ENCODE peak calls at places on chromosome 11, in six cellular contexts. One of them, this sample, is unnamed.
A peak's percentile ranks its signal among the peaks of the same experiment; 100 is the strongest.

GRCh38 chr11:95917188-95918036 is 6.5 kb downstream of the MTMR2 start:
- DNase-seq in GM12878: no peak
- DNase-seq in fibroblast of lung: peak; percentile 63
- DNase-seq in OCI-LY7: no peak
- DNase-seq in IMR-90: peak; percentile 30
- DNase-seq in thoracic aorta: no peak
- DNase-seq in this sample: no peak

GRCh38 chr11:86803641-86804040 is 3.3 kb downstream of the PRSS23 start:
- DNase-seq in GM12878: no peak
- DNase-seq in fibroblast of lung: no peak
- DNase-seq in OCI-LY7: no peak
- DNase-seq in IMR-90: no peak
- DNase-seq in thoracic aorta: no peak
- DNase-seq in this sample: no peak

GRCh38 chr11:7538466-7539454 is 25.0 kb downstream of the PPFIBP2 start:
- DNase-seq in GM12878: no peak
- DNase-seq in fibroblast of lung: no peak
- DNase-seq in OCI-LY7: no peak
- DNase-seq in IMR-90: no peak
- DNase-seq in thoracic aorta: no peak
- DNase-seq in this sample: no peak

GRCh38 chr11:48052183-48053040 is 72.1 kb downstream of the PTPRJ start:
- DNase-seq in GM12878: no peak
- DNase-seq in fibroblast of lung: peak; percentile 89
- DNase-seq in OCI-LY7: peak; percentile 47
- DNase-seq in IMR-90: peak; percentile 85
- DNase-seq in thoracic aorta: no peak
- DNase-seq in this sample: peak; percentile 90

GRCh38 chr11:67564230-67564629 is 19.4 kb upstream of the GSTP1 start:
- DNase-seq in GM12878: no peak
- DNase-seq in fibroblast of lung: peak; percentile 52
- DNase-seq in OCI-LY7: no peak
- DNase-seq in IMR-90: no peak
- DNase-seq in thoracic aorta: no peak
- DNase-seq in this sample: no peak

GRCh38 chr11:94067010-94067409 is 45.9 kb downstream of the HEPHL1 start:
- DNase-seq in GM12878: no peak
- DNase-seq in fibroblast of lung: peak; percentile 20
- DNase-seq in OCI-LY7: no peak
- DNase-seq in IMR-90: no peak
- DNase-seq in thoracic aorta: no peak
- DNase-seq in this sample: no peak

GRCh38 chr11:57597461-57597892 is at the start of gene SERPING1:
- DNase-seq in GM12878: no peak
- DNase-seq in fibroblast of lung: no peak
- DNase-seq in OCI-LY7: no peak
- DNase-seq in IMR-90: no peak
- DNase-seq in thoracic aorta: peak; percentile 58
- DNase-seq in this sample: no peak

GRCh38 chr11:86916330-86916729 is 38.9 kb downstream of the FZD4 start:
- DNase-seq in GM12878: no peak
- DNase-seq in fibroblast of lung: peak; percentile 92
- DNase-seq in OCI-LY7: no peak
- DNase-seq in IMR-90: peak; percentile 76
- DNase-seq in thoracic aorta: no peak
- DNase-seq in this sample: peak; percentile 84

GRCh38 chr11:129386795-129387390 is 11.2 kb downstream of the BARX2 start:
- DNase-seq in GM12878: no peak
- DNase-seq in fibroblast of lung: no peak
- DNase-seq in OCI-LY7: no peak
- DNase-seq in IMR-90: no peak
- DNase-seq in thoracic aorta: no peak
- DNase-seq in this sample: no peak

GRCh38 chr11:7060828-7061227 is 28.0 kb upstream of the RBMXL2 start:
- DNase-seq in GM12878: no peak
- DNase-seq in fibroblast of lung: peak; percentile 44
- DNase-seq in OCI-LY7: no peak
- DNase-seq in IMR-90: peak; percentile 58
- DNase-seq in thoracic aorta: no peak
- DNase-seq in this sample: no peak

GRCh38 chr11:130612291-130612802 is 163.9 kb downstream of the ADAMTS15 start:
- DNase-seq in GM12878: no peak
- DNase-seq in fibroblast of lung: peak; percentile 83
- DNase-seq in OCI-LY7: no peak
- DNase-seq in IMR-90: peak; percentile 73
- DNase-seq in thoracic aorta: no peak
- DNase-seq in this sample: no peak

GRCh38 chr11:5808500-5809121 is at the start of gene OR52N2:
- DNase-seq in GM12878: peak; percentile 53
- DNase-seq in fibroblast of lung: peak; percentile 48
- DNase-seq in OCI-LY7: peak; percentile 74
- DNase-seq in IMR-90: peak; percentile 65
- DNase-seq in thoracic aorta: no peak
- DNase-seq in this sample: peak; percentile 53

GRCh38 chr11:75722669-75723042 is 5.0 kb downstream of the MOGAT2 start:
- DNase-seq in GM12878: no peak
- DNase-seq in fibroblast of lung: no peak
- DNase-seq in OCI-LY7: no peak
- DNase-seq in IMR-90: no peak
- DNase-seq in thoracic aorta: no peak
- DNase-seq in this sample: no peak

GRCh38 chr11:85947431-85948272 is 92.5 kb downstream of the CCDC83 start:
- DNase-seq in GM12878: no peak
- DNase-seq in fibroblast of lung: peak; percentile 80
- DNase-seq in OCI-LY7: no peak
- DNase-seq in IMR-90: peak; percentile 93
- DNase-seq in thoracic aorta: no peak
- DNase-seq in this sample: peak; percentile 60

GRCh38 chr11:37449146-37449545 is 851.1 kb upstream of the RAG2 start:
- DNase-seq in GM12878: no peak
- DNase-seq in fibroblast of lung: peak; percentile 49
- DNase-seq in OCI-LY7: no peak
- DNase-seq in IMR-90: peak; percentile 68
- DNase-seq in thoracic aorta: no peak
- DNase-seq in this sample: peak; percentile 2

GRCh38 chr11:134124660-134125451 is 56.0 kb downstream of the JAM3 start:
- DNase-seq in GM12878: no peak
- DNase-seq in fibroblast of lung: peak; percentile 71
- DNase-seq in OCI-LY7: no peak
- DNase-seq in IMR-90: peak; percentile 66
- DNase-seq in thoracic aorta: no peak
- DNase-seq in this sample: no peak

GRCh38 chr11:126105022-126105747 is 42.5 kb upstream of the CDON start:
- DNase-seq in GM12878: no peak
- DNase-seq in fibroblast of lung: no peak
- DNase-seq in OCI-LY7: no peak
- DNase-seq in IMR-90: no peak
- DNase-seq in thoracic aorta: no peak
- DNase-seq in this sample: no peak

GRCh38 chr11:74683279-74683871 is 47.9 kb downstream of the CHRDL2 start:
- DNase-seq in GM12878: no peak
- DNase-seq in fibroblast of lung: no peak
- DNase-seq in OCI-LY7: no peak
- DNase-seq in IMR-90: no peak
- DNase-seq in thoracic aorta: no peak
- DNase-seq in this sample: no peak

GRCh38 chr11:72395993-72396392 is 38.3 kb downstream of the CLPB start:
- DNase-seq in GM12878: no peak
- DNase-seq in fibroblast of lung: no peak
- DNase-seq in OCI-LY7: no peak
- DNase-seq in IMR-90: no peak
- DNase-seq in thoracic aorta: no peak
- DNase-seq in this sample: no peak

GRCh38 chr11:130413383-130414106 is 14.9 kb downstream of the ADAMTS8 start:
- DNase-seq in GM12878: no peak
- DNase-seq in fibroblast of lung: peak; percentile 94
- DNase-seq in OCI-LY7: no peak
- DNase-seq in IMR-90: peak; percentile 95
- DNase-seq in thoracic aorta: no peak
- DNase-seq in this sample: peak; percentile 65

GRCh38 chr11:14339356-14339755 is 19.6 kb downstream of the RRAS2 start:
- DNase-seq in GM12878: no peak
- DNase-seq in fibroblast of lung: no peak
- DNase-seq in OCI-LY7: no peak
- DNase-seq in IMR-90: no peak
- DNase-seq in thoracic aorta: no peak
- DNase-seq in this sample: no peak

GRCh38 chr11:15473954-15474837 is 359.5 kb downstream of the INSC start:
- DNase-seq in GM12878: no peak
- DNase-seq in fibroblast of lung: no peak
- DNase-seq in OCI-LY7: no peak
- DNase-seq in IMR-90: no peak
- DNase-seq in thoracic aorta: no peak
- DNase-seq in this sample: no peak

GRCh38 chr11:126109941-126110731 is 47.5 kb upstream of the CDON start:
- DNase-seq in GM12878: no peak
- DNase-seq in fibroblast of lung: peak; percentile 83
- DNase-seq in OCI-LY7: no peak
- DNase-seq in IMR-90: peak; percentile 63
- DNase-seq in thoracic aorta: peak; percentile 47
- DNase-seq in this sample: no peak

GRCh38 chr11:90135016-90135415 is 553 bp downstream of the NAALAD2 start:
- DNase-seq in GM12878: no peak
- DNase-seq in fibroblast of lung: no peak
- DNase-seq in OCI-LY7: no peak
- DNase-seq in IMR-90: no peak
- DNase-seq in thoracic aorta: no peak
- DNase-seq in this sample: peak; percentile 0

GRCh38 chr11:75151346-75152047 is 590 bp downstream of the SLCO2B1 start:
- DNase-seq in GM12878: no peak
- DNase-seq in fibroblast of lung: no peak
- DNase-seq in OCI-LY7: no peak
- DNase-seq in IMR-90: no peak
- DNase-seq in thoracic aorta: no peak
- DNase-seq in this sample: no peak

GRCh38 chr11:67670316-67671210 is 3.9 kb downstream of the ALDH3B2 start:
- DNase-seq in GM12878: no peak
- DNase-seq in fibroblast of lung: no peak
- DNase-seq in OCI-LY7: no peak
- DNase-seq in IMR-90: no peak
- DNase-seq in thoracic aorta: no peak
- DNase-seq in this sample: no peak

GRCh38 chr11:14713518-14714244 is 70.1 kb downstream of the PDE3B start:
- DNase-seq in GM12878: no peak
- DNase-seq in fibroblast of lung: no peak
- DNase-seq in OCI-LY7: no peak
- DNase-seq in IMR-90: no peak
- DNase-seq in thoracic aorta: no peak
- DNase-seq in this sample: no peak

GRCh38 chr11:130897262-130898182 is 18.8 kb downstream of the SNX19 start:
- DNase-seq in GM12878: no peak
- DNase-seq in fibroblast of lung: peak; percentile 99
- DNase-seq in OCI-LY7: no peak
- DNase-seq in IMR-90: peak; percentile 99
- DNase-seq in thoracic aorta: peak; percentile 92
- DNase-seq in this sample: peak; percentile 84

GRCh38 chr11:87423161-87423560 is 385.4 kb downstream of the TMEM135 start:
- DNase-seq in GM12878: no peak
- DNase-seq in fibroblast of lung: no peak
- DNase-seq in OCI-LY7: no peak
- DNase-seq in IMR-90: no peak
- DNase-seq in thoracic aorta: no peak
- DNase-seq in this sample: no peak

GRCh38 chr11:122102426-122102825 is 13.6 kb downstream of the BLID start:
- DNase-seq in GM12878: no peak
- DNase-seq in fibroblast of lung: peak; percentile 63
- DNase-seq in OCI-LY7: no peak
- DNase-seq in IMR-90: peak; percentile 54
- DNase-seq in thoracic aorta: no peak
- DNase-seq in this sample: no peak

GRCh38 chr11:71209656-71210055 is 42.7 kb downstream of the SHANK2 start:
- DNase-seq in GM12878: no peak
- DNase-seq in fibroblast of lung: no peak
- DNase-seq in OCI-LY7: no peak
- DNase-seq in IMR-90: no peak
- DNase-seq in thoracic aorta: no peak
- DNase-seq in this sample: no peak

GRCh38 chr11:78646564-78647185 is 72.0 kb upstream of the NARS2 start:
- DNase-seq in GM12878: no peak
- DNase-seq in fibroblast of lung: peak; percentile 31
- DNase-seq in OCI-LY7: peak; percentile 70
- DNase-seq in IMR-90: peak; percentile 49
- DNase-seq in thoracic aorta: no peak
- DNase-seq in this sample: no peak

GRCh38 chr11:111829185-111829968 is 42.0 kb downstream of the ALG9 start:
- DNase-seq in GM12878: peak; percentile 19
- DNase-seq in fibroblast of lung: no peak
- DNase-seq in OCI-LY7: no peak
- DNase-seq in IMR-90: no peak
- DNase-seq in thoracic aorta: no peak
- DNase-seq in this sample: no peak

GRCh38 chr11:80371931-80372330 is 931.1 kb upstream of the TENM4 start:
- DNase-seq in GM12878: no peak
- DNase-seq in fibroblast of lung: no peak
- DNase-seq in OCI-LY7: no peak
- DNase-seq in IMR-90: no peak
- DNase-seq in thoracic aorta: no peak
- DNase-seq in this sample: no peak

GRCh38 chr11:45834298-45834756 is 12.9 kb upstream of the CRY2 start:
- DNase-seq in GM12878: no peak
- DNase-seq in fibroblast of lung: no peak
- DNase-seq in OCI-LY7: no peak
- DNase-seq in IMR-90: no peak
- DNase-seq in thoracic aorta: no peak
- DNase-seq in this sample: no peak

GRCh38 chr11:65915101-65915820 is 3.6 kb downstream of the C11orf68 start:
- DNase-seq in GM12878: no peak
- DNase-seq in fibroblast of lung: no peak
- DNase-seq in OCI-LY7: no peak
- DNase-seq in IMR-90: no peak
- DNase-seq in thoracic aorta: no peak
- DNase-seq in this sample: no peak
- H3K4me1 ChIP-seq in GM12878: peaks cover 36% of the 10 kb centered on the region
- H3K4me1 ChIP-seq in fibroblast of lung: peaks cover 59% of the 10 kb centered on the region
- H3K4me1 ChIP-seq in OCI-LY7: peaks cover 15% of the 10 kb centered on the region
- H3K4me1 ChIP-seq in IMR-90: peaks cover 55% of the 10 kb centered on the region
- H3K4me1 ChIP-seq in thoracic aorta: peaks cover 58% of the 10 kb centered on the region
- H3K4me1 ChIP-seq in this sample: peaks cover 89% of the 10 kb centered on the region

GRCh38 chr11:9470765-9471164 is 10.0 kb downstream of the ZNF143 start:
- DNase-seq in GM12878: no peak
- DNase-seq in fibroblast of lung: no peak
- DNase-seq in OCI-LY7: no peak
- DNase-seq in IMR-90: no peak
- DNase-seq in thoracic aorta: no peak
- DNase-seq in this sample: no peak
- H3K36me3 ChIP-seq in GM12878: peaks cover 1% of the 10 kb centered on the region
- H3K36me3 ChIP-seq in fibroblast of lung: no peaks in the 10 kb centered on the region
- H3K36me3 ChIP-seq in OCI-LY7: peaks cover 40% of the 10 kb centered on the region
- H3K36me3 ChIP-seq in IMR-90: peaks cover 18% of the 10 kb centered on the region
- H3K36me3 ChIP-seq in thoracic aorta: peaks cover 19% of the 10 kb centered on the region
- H3K36me3 ChIP-seq in this sample: peaks cover 5% of the 10 kb centered on the region

GRCh38 chr11:120012245-120012644 is 125.7 kb downstream of the TRIM29 start:
- DNase-seq in GM12878: no peak
- DNase-seq in fibroblast of lung: no peak
- DNase-seq in OCI-LY7: no peak
- DNase-seq in IMR-90: no peak
- DNase-seq in thoracic aorta: no peak
- DNase-seq in this sample: no peak
- H3K27ac ChIP-seq in GM12878: no peak overlapping the region
- H3K27ac ChIP-seq in fibroblast of lung: no peak overlapping the region
- H3K27ac ChIP-seq in OCI-LY7: no peak overlapping the region
- H3K27ac ChIP-seq in IMR-90: no peak overlapping the region
- H3K27ac ChIP-seq in thoracic aorta: no peak overlapping the region
- H3K27ac ChIP-seq in this sample: no peak overlapping the region

GRCh38 chr11:63564785-63565350 is 1.7 kb upstream of the PLAAT2 start:
- DNase-seq in GM12878: no peak
- DNase-seq in fibroblast of lung: no peak
- DNase-seq in OCI-LY7: no peak
- DNase-seq in IMR-90: no peak
- DNase-seq in thoracic aorta: no peak
- DNase-seq in this sample: peak; percentile 28
- H3K4me1 ChIP-seq in GM12878: peaks cover 48% of the 10 kb centered on the region
- H3K4me1 ChIP-seq in fibroblast of lung: peaks cover 3% of the 10 kb centered on the region
- H3K4me1 ChIP-seq in OCI-LY7: peaks cover 42% of the 10 kb centered on the region
- H3K4me1 ChIP-seq in IMR-90: peaks cover 3% of the 10 kb centered on the region
- H3K4me1 ChIP-seq in thoracic aorta: peaks cover 28% of the 10 kb centered on the region
- H3K4me1 ChIP-seq in this sample: peaks cover 36% of the 10 kb centered on the region

This sample was measured in SJSA1.